ENCODE peak calls at places on chromosomes 3 and 15, in ten cellular contexts. A is Peyer's patch, Z is hepatocyte, B is fibroblast of lung, U is heart right ventricle, K is SK-N-SH, V is A549, E is sigmoid colon, N is spleen, T is HCT116. D is an unnamed sample.

GRCh38 chr15:78316211-78317077 is 17.0 kb upstream of the SKIC8 start:
- DNase-seq in K (peak; percentile 52), B (no peak), Z (peak; percentile 76), A (no peak), T (no peak), E (peak; percentile 55), N (peak; percentile 47), U (no peak), V (no peak), D (no peak)

GRCh38 chr15:49079340-49080039 is 33.2 kb upstream of the SECISBP2L start:
- DNase-seq in A (no peak), Z (no peak), K (no peak), U (no peak), B (no peak), N (no peak), V (no peak), E (no peak), T (no peak), D (no peak)

GRCh38 chr3:39144095-39144747 is 9.2 kb downstream of the CSRNP1 start:
- DNase-seq in E (peak; percentile 64), T (no peak), V (no peak), K (peak; percentile 67), A (no peak), Z (peak; percentile 14), B (no peak), U (no peak), N (no peak), D (no peak)

GRCh38 chr3:149395107-149396089 is 17.9 kb upstream of the TM4SF1 start:
- DNase-seq in N (no peak), B (peak; percentile 79), Z (peak; percentile 66), E (no peak), A (no peak), U (no peak), V (peak; percentile 69), K (no peak), T (no peak), D (peak; percentile 36)

GRCh38 chr3:10515884-10516495 is 10.6 kb upstream of the ATP2B2 start:
- DNase-seq in Z (no peak), A (no peak), K (no peak), N (peak; percentile 71), T (no peak), E (peak; percentile 20), U (no peak), V (no peak), B (no peak), D (peak; percentile 50)

GRCh38 chr3:163476179-163476578 is 1602.1 kb downstream of the SI start:
- DNase-seq in E (no peak), A (no peak), K (no peak), B (no peak), U (no peak), Z (no peak), V (peak; percentile 7), N (no peak), T (peak; percentile 24), D (no peak)

GRCh38 chr3:194395767-194396527 is 3.1 kb downstream of the GP5 start:
- DNase-seq in E (peak; percentile 75), V (no peak), U (no peak), Z (peak; percentile 64), B (no peak), K (no peak), A (peak; percentile 33), T (no peak), N (peak; percentile 78), D (peak; percentile 41)

GRCh38 chr3:122469659-122470058 is 45.1 kb downstream of the KPNA1 start:
- DNase-seq in Z (no peak), N (no peak), K (no peak), U (no peak), E (no peak), T (no peak), A (no peak), B (peak; percentile 10), V (no peak), D (no peak)

GRCh38 chr3:190321789-190322603 is at the start of gene CLDN1:
- DNase-seq in E (peak; percentile 88), T (peak; percentile 24), Z (peak; percentile 94), K (peak; percentile 86), B (peak; percentile 67), A (peak; percentile 22), N (peak; percentile 90), V (peak; percentile 80), U (peak; percentile 81), D (peak; percentile 94)

GRCh38 chr15:91032919-91033803 is 10.8 kb upstream of the VPS33B start:
- DNase-seq in E (no peak), A (peak; percentile 57), Z (peak; percentile 87), U (peak; percentile 45), V (peak; percentile 73), B (peak; percentile 10), N (peak; percentile 83), T (peak; percentile 83), K (peak; percentile 40), D (peak; percentile 21)

GRCh38 chr3:133472242-133472641 is 72.4 kb downstream of the BFSP2 start:
- DNase-seq in T (no peak), V (peak; percentile 23), K (no peak), U (peak; percentile 36), E (no peak), N (no peak), Z (no peak), A (no peak), B (peak; percentile 30), D (peak; percentile 20)

GRCh38 chr15:88401972-88402656 is 65.1 kb downstream of the MRPL46 start:
- DNase-seq in U (peak; percentile 64), T (no peak), B (no peak), V (no peak), N (no peak), Z (peak; percentile 43), K (peak; percentile 28), E (no peak), A (peak; percentile 17), D (no peak)

GRCh38 chr3:142828703-142829304 is 60.1 kb downstream of the PCOLCE2 start:
- DNase-seq in U (peak; percentile 80), K (peak; percentile 64), B (peak; percentile 61), Z (peak; percentile 91), T (peak; percentile 68), V (peak; percentile 84), A (peak; percentile 36), N (peak; percentile 87), E (peak; percentile 85), D (peak; percentile 88)

GRCh38 chr3:94927175-94927574 is 864.3 kb downstream of the NSUN3 start:
- DNase-seq in B (no peak), U (no peak), K (no peak), T (no peak), A (no peak), Z (no peak), V (no peak), N (no peak), E (no peak), D (no peak)

GRCh38 chr15:38625886-38626285 is 61.3 kb upstream of the RASGRP1 start:
- DNase-seq in U (no peak), T (no peak), B (no peak), K (no peak), E (no peak), N (no peak), A (no peak), Z (no peak), V (no peak), D (no peak)

GRCh38 chr3:47288966-47289910 is 6.5 kb downstream of the KLHL18 start:
- DNase-seq in U (no peak), E (peak; percentile 2), N (no peak), B (no peak), Z (no peak), A (no peak), K (no peak), T (no peak), V (no peak), D (peak; percentile 43)

GRCh38 chr3:72439321-72440183 is 408.7 kb downstream of the SHQ1 start:
- DNase-seq in B (peak; percentile 60), N (no peak), V (no peak), Z (no peak), A (no peak), E (no peak), K (no peak), U (no peak), T (no peak), D (no peak)

GRCh38 chr3:64344721-64345207 is 119.5 kb upstream of the PRICKLE2 start:
- DNase-seq in U (no peak), E (peak; percentile 84), B (peak; percentile 90), V (peak; percentile 39), T (no peak), Z (peak; percentile 58), N (no peak), A (no peak), K (no peak), D (peak; percentile 24)

GRCh38 chr3:55164876-55165275 is 237.0 kb upstream of the LRTM1 start:
- DNase-seq in E (no peak), V (no peak), A (no peak), U (no peak), Z (no peak), B (peak; percentile 29), N (no peak), K (no peak), T (no peak), D (no peak)

GRCh38 chr3:120284702-120285507 is at the start of gene GPR156:
- DNase-seq in N (no peak), K (peak; percentile 84), B (peak; percentile 35), U (no peak), Z (peak; percentile 48), V (peak; percentile 12), A (no peak), E (no peak), T (no peak), D (peak; percentile 55)
- H3K4me3 ChIP-seq in N (peak within 1 kb of the TSS; percentile 65), K (peak within 1 kb of the TSS; percentile 56), B (peak within 1 kb of the TSS; percentile 40), U (peak within 1 kb of the TSS; percentile 30), Z (peak within 1 kb of the TSS; percentile 83), V (peak within 1 kb of the TSS; percentile 64), A (peak within 1 kb of the TSS; percentile 49), E (peak within 1 kb of the TSS; percentile 57), T (no peak within 1 kb of the TSS), D (peak within 1 kb of the TSS; percentile 43)

GRCh38 chr3:66037330-66037985 is 1.3 kb downstream of the MAGI1 start:
- DNase-seq in V (peak; percentile 26), E (peak; percentile 71), U (peak; percentile 43), Z (peak; percentile 81), A (no peak), K (peak; percentile 57), N (no peak), B (peak; percentile 70), T (no peak), D (peak; percentile 65)
- TF ChIP-seq CTCF in V (no peak), E (peak; percentile 31), U (peak; percentile 37), Z (peak; percentile 30), A (peak; percentile 23), K (peak; percentile 43), N (no peak), B (no peak), T (peak; percentile 28), D (peak; percentile 34)

GRCh38 chr15:96337354-96337990 is 7.0 kb downstream of the NR2F2 start:
- DNase-seq in E (no peak), A (no peak), U (no peak), T (no peak), K (no peak), B (peak; percentile 31), N (no peak), V (no peak), Z (no peak), D (no peak)
- H3K27ac ChIP-seq in E (peak overlapping the region; percentile 97), A (no peak overlapping the region), U (peak overlapping the region; percentile 93), T (no peak overlapping the region), K (no peak overlapping the region), B (peak overlapping the region; percentile 95), N (peak overlapping the region; percentile 90), V (peak overlapping the region; percentile 93), Z (peak overlapping the region; percentile 88), D (no peak overlapping the region)

DNA sequence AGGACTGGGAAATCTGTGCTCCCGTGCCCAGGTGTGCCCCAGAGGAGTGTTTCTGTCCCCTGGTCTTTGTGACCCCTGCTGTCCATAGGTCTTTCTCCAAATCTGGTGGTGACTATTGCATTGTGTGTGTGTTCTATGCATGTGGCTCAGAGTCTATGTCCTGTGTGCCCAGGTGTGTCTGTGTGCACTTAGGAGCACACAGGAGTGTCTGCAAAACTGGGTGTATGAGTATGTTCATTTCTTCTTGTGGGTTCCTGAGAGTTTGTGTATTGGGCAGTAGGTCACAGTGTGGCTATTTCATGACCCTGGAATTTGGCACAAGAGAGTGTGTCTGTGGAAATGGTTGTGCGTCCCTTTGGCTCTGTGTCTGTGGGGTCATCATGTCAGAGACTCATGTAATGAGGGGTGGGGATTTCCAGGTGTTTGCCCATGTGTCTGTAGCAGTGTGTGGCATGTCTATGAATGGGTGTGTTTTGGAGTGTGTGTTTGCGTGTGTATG is 1.2 kb upstream of the GATA2 start:
- DNase-seq in K (no peak), E (peak; percentile 14), N (peak; percentile 2), V (no peak), T (no peak), A (no peak), B (no peak), U (no peak), Z (no peak), D (no peak)
- H3K4me3 ChIP-seq in K (no peak overlapping the region), E (no peak overlapping the region), N (no peak overlapping the region), V (no peak overlapping the region), T (no peak overlapping the region), A (no peak overlapping the region), B (no peak overlapping the region), U (no peak overlapping the region), Z (no peak overlapping the region), D (no peak overlapping the region)